ENCODE peak calls at places on chromosomes 1 and 21, in four cellular contexts. One of them, this sample, is unnamed.

GRCh38 chr1:4653328-4653660 is 1.1 kb upstream of the AJAP1 start:
- DNase-seq in A549: no peak
- DNase-seq in ovary: peak
- DNase-seq in AG04450: no peak
- DNase-seq in this sample: no peak

GRCh38 chr1:157138220-157139124 is at the start of gene ETV3:
- DNase-seq in ovary: peak
- DNase-seq in AG04450: peak
- DNase-seq in A549: peak
- DNase-seq in this sample: peak

GRCh38 chr1:119083980-119084379 is 56.5 kb downstream of the WARS2 start:
- DNase-seq in ovary: no peak
- DNase-seq in A549: no peak
- DNase-seq in AG04450: no peak
- DNase-seq in this sample: no peak

GRCh38 chr1:186876436-186876835 is 47.7 kb downstream of the PLA2G4A start:
- DNase-seq in A549: no peak
- DNase-seq in ovary: no peak
- DNase-seq in AG04450: no peak
- DNase-seq in this sample: no peak

GRCh38 chr21:42642219-42642745 is 11.1 kb upstream of the PDE9A start:
- DNase-seq in AG04450: no peak
- DNase-seq in ovary: no peak
- DNase-seq in A549: no peak
- DNase-seq in this sample: no peak

GRCh38 chr1:154608522-154609294 is 722 bp upstream of the ADAR start:
- DNase-seq in AG04450: no peak
- DNase-seq in A549: peak
- DNase-seq in ovary: peak
- DNase-seq in this sample: peak

GRCh38 chr1:180173952-180174351 is 19.3 kb downstream of the QSOX1 start:
- DNase-seq in AG04450: no peak
- DNase-seq in ovary: peak
- DNase-seq in A549: no peak
- DNase-seq in this sample: peak

GRCh38 chr1:23004112-23004511 is 11.5 kb downstream of the TEX46 start:
- DNase-seq in AG04450: no peak
- DNase-seq in ovary: no peak
- DNase-seq in A549: no peak
- DNase-seq in this sample: no peak

GRCh38 chr1:113389356-113389952 is 861 bp upstream of the MAGI3 start:
- DNase-seq in A549: no peak
- DNase-seq in ovary: no peak
- DNase-seq in AG04450: no peak
- DNase-seq in this sample: no peak

GRCh38 chr1:29179641-29180184 is 2.0 kb downstream of the SRSF4 start:
- DNase-seq in A549: no peak
- DNase-seq in ovary: no peak
- DNase-seq in AG04450: no peak
- DNase-seq in this sample: no peak

GRCh38 chr21:42527489-42528158 is 14.0 kb downstream of the SLC37A1 start:
- DNase-seq in ovary: no peak
- DNase-seq in AG04450: no peak
- DNase-seq in A549: no peak
- DNase-seq in this sample: no peak

GRCh38 chr1:215263636-215264035 is 181.1 kb downstream of the KCNK2 start:
- DNase-seq in AG04450: no peak
- DNase-seq in A549: no peak
- DNase-seq in ovary: no peak
- DNase-seq in this sample: no peak

GRCh38 chr1:170694172-170694926 is 30.4 kb downstream of the PRRX1 start:
- DNase-seq in AG04450: no peak
- DNase-seq in ovary: no peak
- DNase-seq in A549: no peak
- DNase-seq in this sample: no peak

GRCh38 chr1:1680912-1681273 is 11.7 kb downstream of the SLC35E2B start:
- DNase-seq in A549: peak
- DNase-seq in AG04450: no peak
- DNase-seq in ovary: no peak
- DNase-seq in this sample: peak

GRCh38 chr21:44932366-44933181 is 7.3 kb upstream of the SLX9 start:
- DNase-seq in ovary: no peak
- DNase-seq in AG04450: no peak
- DNase-seq in A549: no peak
- DNase-seq in this sample: peak

DNA sequence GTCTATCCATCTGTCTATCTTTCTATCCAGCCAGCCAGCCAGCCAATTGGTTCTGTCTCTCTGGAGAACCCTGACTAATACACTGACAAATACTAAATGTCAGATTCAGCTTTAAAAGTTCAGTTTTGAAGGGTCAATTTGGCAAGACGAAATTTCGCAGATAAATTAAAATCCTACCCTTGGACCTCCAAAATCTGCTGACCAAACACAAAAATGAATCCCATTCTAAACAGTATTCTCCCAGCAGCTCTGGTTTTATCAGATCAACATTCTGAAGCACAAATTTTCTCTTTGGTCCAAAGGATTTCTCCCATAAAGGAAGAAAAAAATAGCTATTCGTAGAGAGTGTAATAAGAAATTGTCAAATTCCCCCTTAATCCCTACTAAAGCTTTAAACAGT is 248.6 kb downstream of the RERE start:
- DNase-seq in A549: no peak
- DNase-seq in AG04450: no peak
- DNase-seq in ovary: no peak
- DNase-seq in this sample: no peak
- H3K27ac ChIP-seq in A549: no peak
- H3K27ac ChIP-seq in AG04450: no peak
- H3K27ac ChIP-seq in ovary: no peak
- H3K27ac ChIP-seq in this sample: no peak

GRCh38 chr1:246161626-246162025 is 345.5 kb downstream of the SMYD3 start:
- DNase-seq in AG04450: peak
- DNase-seq in ovary: no peak
- DNase-seq in A549: no peak
- DNase-seq in this sample: no peak
- H3K27ac ChIP-seq in AG04450: no peak
- H3K27ac ChIP-seq in ovary: no peak
- H3K27ac ChIP-seq in A549: no peak
- H3K27ac ChIP-seq in this sample: no peak

GRCh38 chr1:198678901-198679329 is 40.1 kb downstream of the PTPRC start:
- DNase-seq in A549: no peak
- DNase-seq in ovary: no peak
- DNase-seq in AG04450: no peak
- DNase-seq in this sample: peak

GRCh38 chr1:198679535-198680173 is 40.8 kb downstream of the PTPRC start:
- DNase-seq in A549: no peak
- DNase-seq in AG04450: no peak
- DNase-seq in ovary: no peak
- DNase-seq in this sample: peak

GRCh38 chr1:198680174-198680871 is 41.5 kb downstream of the PTPRC start:
- DNase-seq in AG04450: no peak
- DNase-seq in A549: no peak
- DNase-seq in ovary: no peak
- DNase-seq in this sample: peak

GRCh38 chr1:198677027-198677426 is 38.2 kb downstream of the PTPRC start:
- DNase-seq in ovary: no peak
- DNase-seq in A549: no peak
- DNase-seq in AG04450: no peak
- DNase-seq in this sample: no peak

DNA sequence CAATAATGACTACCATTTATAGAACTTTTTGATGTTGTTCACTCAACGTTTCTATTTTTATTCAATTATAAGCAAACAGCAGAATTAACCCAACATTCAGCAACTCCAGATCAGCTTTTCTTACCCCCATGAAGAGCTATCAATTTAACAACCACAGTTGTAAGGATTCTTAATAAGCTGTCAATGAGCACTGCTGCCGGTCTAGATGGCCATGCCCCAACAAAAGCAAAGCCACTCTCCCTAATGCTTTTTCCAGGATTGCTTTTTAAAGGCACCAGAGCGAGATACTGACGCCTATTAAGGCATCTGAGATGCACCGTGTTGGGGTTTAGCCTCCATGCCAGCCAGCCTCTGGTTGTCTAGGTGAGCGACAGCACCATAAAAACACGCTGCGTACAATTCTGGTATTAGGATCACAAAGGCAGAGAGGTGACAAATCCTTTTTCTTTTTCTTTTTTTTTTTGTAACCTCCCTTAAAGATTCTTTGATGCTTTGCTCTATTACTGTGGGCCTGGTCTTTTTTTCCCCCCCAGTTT is 39.5 kb downstream of the PTPRC start:
- DNase-seq in A549: no peak
- DNase-seq in ovary: no peak
- DNase-seq in AG04450: no peak
- DNase-seq in this sample: no peak
- H3K27ac ChIP-seq in A549: no peak
- H3K27ac ChIP-seq in ovary: no peak
- H3K27ac ChIP-seq in AG04450: no peak
- H3K27ac ChIP-seq in this sample: no peak

DNA sequence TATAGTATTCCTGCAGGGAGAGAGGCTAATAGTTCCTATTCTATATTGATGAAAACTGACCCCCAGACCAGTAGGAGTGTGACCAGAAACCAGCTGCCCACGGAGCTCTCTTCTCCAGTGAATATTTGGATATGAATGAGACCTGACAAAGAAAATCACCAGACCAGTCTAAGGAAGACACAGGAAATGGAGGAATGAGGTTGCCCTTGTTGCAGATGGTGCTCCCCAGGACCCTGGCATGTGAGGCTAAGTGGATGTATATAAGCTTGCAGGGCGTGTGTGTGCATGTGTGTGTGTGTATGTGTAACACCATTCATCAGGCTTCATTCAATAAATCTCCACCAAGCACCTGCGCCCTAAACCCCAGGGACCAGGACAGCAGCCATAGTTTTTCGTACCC is 14.4 kb downstream of the PHLDA3 start:
- DNase-seq in A549: no peak
- DNase-seq in AG04450: no peak
- DNase-seq in ovary: no peak
- DNase-seq in this sample: no peak
- H3K27ac ChIP-seq in A549: peak
- H3K27ac ChIP-seq in AG04450: no peak
- H3K27ac ChIP-seq in ovary: no peak
- H3K27ac ChIP-seq in this sample: no peak

DNA sequence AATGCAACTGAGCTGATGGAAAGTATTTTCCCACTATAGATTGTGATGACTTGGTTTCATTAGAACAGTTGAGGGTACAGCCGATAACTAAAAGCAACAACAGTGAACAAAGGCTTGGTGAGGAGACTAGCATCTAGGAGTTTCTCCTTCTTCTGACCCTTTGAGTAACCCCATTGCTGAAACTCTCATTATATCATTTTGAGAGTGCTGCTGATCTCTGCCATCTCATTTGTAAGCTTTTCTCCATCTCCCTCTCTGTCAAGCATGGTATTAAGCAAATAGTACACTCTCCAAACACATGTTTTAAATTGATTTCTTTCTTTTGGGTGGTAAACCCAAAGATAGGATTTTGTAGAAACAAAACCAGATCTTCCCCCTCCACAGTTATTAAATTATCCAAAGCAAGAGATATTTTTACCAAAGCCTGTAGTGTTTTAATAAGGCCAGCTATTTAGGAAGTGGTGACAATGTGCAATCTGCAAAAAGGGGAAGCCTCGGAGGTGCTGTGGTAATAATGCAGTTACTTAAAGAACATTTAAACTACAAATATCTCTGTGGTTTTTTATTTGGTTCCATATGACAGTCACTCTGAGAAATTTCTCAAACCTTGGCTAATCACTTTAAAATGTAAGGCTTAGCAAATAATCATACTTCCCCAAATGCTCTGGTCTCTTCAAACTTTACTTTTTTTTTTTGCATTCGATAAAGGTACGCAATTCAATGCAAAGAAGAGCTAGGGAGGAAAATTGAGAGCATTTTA is 287.5 kb downstream of the HLX start:
- DNase-seq in AG04450: no peak
- DNase-seq in A549: no peak
- DNase-seq in ovary: no peak
- DNase-seq in this sample: no peak
- H3K27ac ChIP-seq in AG04450: no peak
- H3K27ac ChIP-seq in A549: no peak
- H3K27ac ChIP-seq in ovary: no peak
- H3K27ac ChIP-seq in this sample: peak

GRCh38 chr1:85203573-85204169 is 2.9 kb upstream of the SYDE2 start:
- DNase-seq in ovary: no peak
- DNase-seq in A549: no peak
- DNase-seq in AG04450: no peak
- DNase-seq in this sample: no peak

GRCh38 chr1:85201340-85202091 is 700 bp upstream of the SYDE2 start:
- DNase-seq in A549: peak
- DNase-seq in AG04450: no peak
- DNase-seq in ovary: peak
- DNase-seq in this sample: peak

GRCh38 chr1:85200870-85201339 is at the start of gene SYDE2:
- DNase-seq in ovary: peak
- DNase-seq in AG04450: no peak
- DNase-seq in A549: peak
- DNase-seq in this sample: peak

GRCh38 chr1:85202092-85202863 is 1.5 kb upstream of the SYDE2 start:
- DNase-seq in A549: no peak
- DNase-seq in AG04450: no peak
- DNase-seq in ovary: no peak
- DNase-seq in this sample: no peak

GRCh38 chr1:85202864-85203255 is 2.0 kb upstream of the SYDE2 start:
- DNase-seq in A549: no peak
- DNase-seq in ovary: no peak
- DNase-seq in AG04450: no peak
- DNase-seq in this sample: no peak
- H3K27ac ChIP-seq in A549: no peak
- H3K27ac ChIP-seq in ovary: no peak
- H3K27ac ChIP-seq in AG04450: no peak
- H3K27ac ChIP-seq in this sample: no peak

This sample was measured in left lung.